ENCODE peak calls at places on chromosomes 6 and 20, in nine cellular contexts. O is activated CD4-positive, alpha-beta T cell treated with anti-CD3 and anti-CD28 coated beads, Interleukin-2, amount 50 U/mL, for 24 hours; R is RPMI8226; X is neural progenitor cell; P is Caco-2; A is hippocampal formation; G is AG08395; B is EH; V is NCI-H774. H is an unnamed sample.
A peak's percentile ranks its signal among the peaks of the same experiment; 100 is the strongest.

GRCh38 chr6:154232013-154232920 is 124.3 kb downstream of the IPCEF1 start:
- DNase-seq in R (no peak), G (peak; percentile 11), O (no peak), A (no peak), V (no peak), B (peak; percentile 19), X (no peak), P (no peak), H (no peak)

GRCh38 chr6:44535446-44535845 is 147.9 kb downstream of the CDC5L start:
- DNase-seq in G (no peak), B (no peak), X (no peak), A (no peak), O (no peak), V (no peak), R (no peak), P (no peak), H (no peak)

GRCh38 chr6:88472731-88473130 is 306.6 kb upstream of the CNR1 start:
- DNase-seq in X (peak; percentile 36), O (no peak), G (no peak), P (no peak), A (no peak), V (no peak), R (no peak), B (no peak), H (no peak)

GRCh38 chr6:5234869-5235268 is 25.9 kb downstream of the LYRM4 start:
- DNase-seq in X (no peak), A (no peak), O (no peak), B (no peak), P (no peak), R (no peak), V (no peak), G (no peak), H (no peak)

GRCh38 chr6:143980921-143981320 is 27.1 kb downstream of the PLAGL1 start:
- DNase-seq in P (no peak), O (no peak), B (no peak), A (no peak), R (no peak), V (no peak), X (no peak), G (no peak), H (no peak)

GRCh38 chr6:143746202-143747119 is 68.7 kb downstream of the PHACTR2 start:
- DNase-seq in P (no peak), O (no peak), X (no peak), A (no peak), R (no peak), V (no peak), B (no peak), G (no peak), H (no peak)

GRCh38 chr20:57612436-57612835 is 7.8 kb downstream of the ZBP1 start:
- DNase-seq in B (no peak), O (no peak), A (no peak), R (no peak), X (no peak), G (no peak), P (peak; percentile 34), V (no peak), H (no peak)

GRCh38 chr6:150573041-150573681 is 26.5 kb upstream of the PLEKHG1 start:
- DNase-seq in R (peak; percentile 37), O (no peak), B (no peak), G (no peak), X (peak; percentile 52), P (peak; percentile 64), V (peak; percentile 9), A (no peak), H (no peak)

GRCh38 chr6:131819507-131820228 is 11.8 kb downstream of the ENPP1 start:
- DNase-seq in A (no peak), X (no peak), R (no peak), G (no peak), B (peak; percentile 82), V (no peak), O (no peak), P (no peak), H (no peak)

GRCh38 chr6:113995632-113996031 is 24.7 kb upstream of the HDAC2 start:
- DNase-seq in O (no peak), V (peak; percentile 91), B (peak; percentile 98), P (peak; percentile 85), G (peak; percentile 92), X (peak; percentile 9), A (peak; percentile 89), R (peak; percentile 23), H (no peak)

GRCh38 chr6:162124710-162125435 is 602.7 kb downstream of the PRKN start:
- DNase-seq in B (no peak), O (no peak), R (no peak), X (no peak), A (no peak), P (no peak), G (no peak), V (no peak), H (no peak)

GRCh38 chr6:11460001-11460668 is 77.4 kb upstream of the TMEM170B start:
- DNase-seq in A (no peak), B (peak; percentile 50), O (no peak), R (no peak), P (no peak), G (no peak), X (no peak), V (no peak), H (no peak)

GRCh38 chr6:116444092-116444491 is 17.1 kb upstream of the CALHM6 start:
- DNase-seq in G (peak; percentile 48), P (no peak), B (peak; percentile 49), R (peak; percentile 37), A (peak; percentile 12), O (no peak), X (peak; percentile 24), V (no peak), H (no peak)